ENCODE peak calls at places on chromosomes 4 and X, in six cellular contexts. One of them, this sample, is unnamed.

GRCh38 chrX:104195489-104196084 is 29.3 kb downstream of the FAM199X start:
- DNase-seq in head of caudate nucleus: no peak
- DNase-seq in fibroblast of villous mesenchyme: peak; percentile 30
- DNase-seq in AG08395: peak; percentile 49
- DNase-seq in LoVo: peak; percentile 16
- DNase-seq in retina: peak; percentile 4
- DNase-seq in this sample: no peak

GRCh38 chr4:98928131-98928504 is 815 bp downstream of the EIF4E start:
- DNase-seq in retina: no peak
- DNase-seq in head of caudate nucleus: peak; percentile 66
- DNase-seq in LoVo: peak; percentile 70
- DNase-seq in AG08395: peak; percentile 67
- DNase-seq in fibroblast of villous mesenchyme: peak; percentile 80
- DNase-seq in this sample: peak; percentile 80

GRCh38 chrX:22310779-22311178 is 38.1 kb downstream of the CBLL2 start:
- DNase-seq in LoVo: no peak
- DNase-seq in head of caudate nucleus: no peak
- DNase-seq in fibroblast of villous mesenchyme: no peak
- DNase-seq in AG08395: no peak
- DNase-seq in retina: no peak
- DNase-seq in this sample: no peak

GRCh38 chr4:183504930-183505555 is at the start of gene ING2:
- DNase-seq in retina: peak; percentile 89
- DNase-seq in AG08395: peak; percentile 79
- DNase-seq in LoVo: peak; percentile 67
- DNase-seq in head of caudate nucleus: no peak
- DNase-seq in fibroblast of villous mesenchyme: no peak
- DNase-seq in this sample: no peak

GRCh38 chr4:4889781-4890180 is 30.3 kb downstream of the MSX1 start:
- DNase-seq in head of caudate nucleus: no peak
- DNase-seq in retina: no peak
- DNase-seq in AG08395: no peak
- DNase-seq in fibroblast of villous mesenchyme: no peak
- DNase-seq in LoVo: no peak
- DNase-seq in this sample: no peak

GRCh38 chrX:30302957-30303356 is 6.2 kb downstream of the NR0B1 start:
- DNase-seq in head of caudate nucleus: peak; percentile 70
- DNase-seq in retina: no peak
- DNase-seq in AG08395: peak; percentile 58
- DNase-seq in fibroblast of villous mesenchyme: no peak
- DNase-seq in LoVo: no peak
- DNase-seq in this sample: peak; percentile 90

GRCh38 chrX:136272325-136272724 is 21.1 kb upstream of the MAP7D3 start:
- DNase-seq in AG08395: peak; percentile 23
- DNase-seq in retina: no peak
- DNase-seq in fibroblast of villous mesenchyme: no peak
- DNase-seq in head of caudate nucleus: no peak
- DNase-seq in LoVo: no peak
- DNase-seq in this sample: no peak

GRCh38 chrX:19889582-19890342 is 2.4 kb upstream of the SH3KBP1 start:
- DNase-seq in AG08395: peak; percentile 30
- DNase-seq in retina: no peak
- DNase-seq in fibroblast of villous mesenchyme: peak; percentile 66
- DNase-seq in LoVo: peak; percentile 72
- DNase-seq in head of caudate nucleus: no peak
- DNase-seq in this sample: peak; percentile 85

GRCh38 chr4:152605641-152606304 is 69.9 kb upstream of the FBXW7 start:
- DNase-seq in fibroblast of villous mesenchyme: peak; percentile 68
- DNase-seq in AG08395: peak; percentile 93
- DNase-seq in retina: peak; percentile 40
- DNase-seq in head of caudate nucleus: no peak
- DNase-seq in LoVo: no peak
- DNase-seq in this sample: no peak

GRCh38 chr4:74555231-74555630 is 110.3 kb downstream of the AREG start:
- DNase-seq in AG08395: no peak
- DNase-seq in head of caudate nucleus: no peak
- DNase-seq in LoVo: no peak
- DNase-seq in fibroblast of villous mesenchyme: no peak
- DNase-seq in retina: no peak
- DNase-seq in this sample: no peak

GRCh38 chrX:37608156-37608555 is 36.7 kb downstream of the LANCL3 start:
- DNase-seq in retina: no peak
- DNase-seq in head of caudate nucleus: no peak
- DNase-seq in LoVo: no peak
- DNase-seq in AG08395: no peak
- DNase-seq in fibroblast of villous mesenchyme: no peak
- DNase-seq in this sample: no peak

GRCh38 chr4:7381221-7381889 is 53.4 kb downstream of the PSAPL1 start:
- DNase-seq in LoVo: no peak
- DNase-seq in AG08395: peak; percentile 35
- DNase-seq in head of caudate nucleus: peak; percentile 18
- DNase-seq in fibroblast of villous mesenchyme: no peak
- DNase-seq in retina: peak; percentile 22
- DNase-seq in this sample: peak; percentile 26

GRCh38 chr4:173415092-173415491 is 16.2 kb upstream of the SCRG1 start:
- DNase-seq in head of caudate nucleus: no peak
- DNase-seq in AG08395: no peak
- DNase-seq in LoVo: no peak
- DNase-seq in fibroblast of villous mesenchyme: peak; percentile 50
- DNase-seq in retina: peak; percentile 33
- DNase-seq in this sample: no peak

GRCh38 chr4:168643083-168643795 is 146.4 kb downstream of the PALLD start:
- DNase-seq in head of caudate nucleus: no peak
- DNase-seq in retina: no peak
- DNase-seq in AG08395: no peak
- DNase-seq in fibroblast of villous mesenchyme: peak; percentile 72
- DNase-seq in LoVo: no peak
- DNase-seq in this sample: no peak

GRCh38 chrX:123731987-123732678 is 719 bp downstream of the THOC2 start:
- DNase-seq in head of caudate nucleus: peak; percentile 12
- DNase-seq in LoVo: no peak
- DNase-seq in retina: no peak
- DNase-seq in AG08395: peak; percentile 15
- DNase-seq in fibroblast of villous mesenchyme: peak; percentile 29
- DNase-seq in this sample: peak; percentile 20

GRCh38 chrX:68647156-68647957 is at the start of gene STARD8:
- DNase-seq in fibroblast of villous mesenchyme: peak; percentile 18
- DNase-seq in LoVo: peak; percentile 1
- DNase-seq in AG08395: peak; percentile 70
- DNase-seq in retina: peak; percentile 59
- DNase-seq in head of caudate nucleus: peak; percentile 12
- DNase-seq in this sample: peak; percentile 28

GRCh38 chr4:101236097-101236496 is 111.2 kb downstream of the PPP3CA start:
- DNase-seq in LoVo: no peak
- DNase-seq in AG08395: no peak
- DNase-seq in fibroblast of villous mesenchyme: no peak
- DNase-seq in head of caudate nucleus: no peak
- DNase-seq in retina: no peak
- DNase-seq in this sample: no peak

GRCh38 chrX:3713937-3714434 is 537 bp upstream of the PRKX start:
- DNase-seq in fibroblast of villous mesenchyme: no peak
- DNase-seq in retina: no peak
- DNase-seq in head of caudate nucleus: no peak
- DNase-seq in AG08395: no peak
- DNase-seq in LoVo: no peak
- DNase-seq in this sample: no peak

GRCh38 chrX:9310596-9310995 is 154.3 kb upstream of the TBL1X start:
- DNase-seq in retina: no peak
- DNase-seq in head of caudate nucleus: no peak
- DNase-seq in LoVo: peak; percentile 15
- DNase-seq in fibroblast of villous mesenchyme: peak; percentile 84
- DNase-seq in AG08395: peak; percentile 52
- DNase-seq in this sample: no peak

GRCh38 chr4:15147709-15148651 is 145.7 kb downstream of the CPEB2 start:
- DNase-seq in LoVo: no peak
- DNase-seq in AG08395: no peak
- DNase-seq in head of caudate nucleus: peak; percentile 83
- DNase-seq in retina: no peak
- DNase-seq in fibroblast of villous mesenchyme: no peak
- DNase-seq in this sample: no peak

GRCh38 chrX:36640232-36640631 is 367.9 kb upstream of the FAM47C start:
- DNase-seq in fibroblast of villous mesenchyme: no peak
- DNase-seq in LoVo: no peak
- DNase-seq in AG08395: no peak
- DNase-seq in retina: no peak
- DNase-seq in head of caudate nucleus: no peak
- DNase-seq in this sample: no peak

GRCh38 chr4:150852237-150852636 is 162.8 kb downstream of the LRBA start:
- DNase-seq in head of caudate nucleus: no peak
- DNase-seq in retina: no peak
- DNase-seq in AG08395: no peak
- DNase-seq in LoVo: no peak
- DNase-seq in fibroblast of villous mesenchyme: no peak
- DNase-seq in this sample: no peak

GRCh38 chr4:25308266-25308665 is 4.3 kb upstream of the ZCCHC4 start:
- DNase-seq in head of caudate nucleus: no peak
- DNase-seq in AG08395: no peak
- DNase-seq in LoVo: no peak
- DNase-seq in retina: no peak
- DNase-seq in fibroblast of villous mesenchyme: no peak
- DNase-seq in this sample: no peak

This sample was measured in adrenal gland.